ENCODE peak calls at places on chromosomes 2 and 18, in nine cellular contexts. Y is HEK293T; G is small intestine; T is stimulated activated CD4-positive, alpha-beta T cell treated with anti-CD3 and anti-CD28 coated beads, TNF-alpha, amount 100 ng/mL, for 48 hours; I is CD4-positive, alpha-beta T cell; V is cardiac fibroblast; Z is fibroblast of pulmonary artery; C is AG04449; U is CD8-positive, alpha-beta T cell. F is an unnamed sample.
A peak's percentile ranks its signal among the peaks of the same experiment; 100 is the strongest.

GRCh38 chr2:28348149-28348567 is 44.5 kb upstream of the FOSL2 start:
- DNase-seq in Z (no peak), T (no peak), V (no peak), G (no peak), U (peak; percentile 73), Y (no peak), C (no peak), I (peak; percentile 39), F (no peak)

GRCh38 chr2:232489516-232490220 is 2.0 kb upstream of the ECEL1 start:
- DNase-seq in G (no peak), Z (no peak), T (no peak), C (no peak), Y (no peak), V (no peak), I (no peak), U (no peak), F (no peak)

GRCh38 chr18:57210711-57211411 is 64.0 kb downstream of the BOD1L2 start:
- DNase-seq in Z (no peak), C (no peak), T (no peak), I (no peak), U (no peak), G (peak; percentile 95), Y (no peak), V (no peak), F (no peak)

GRCh38 chr2:149648282-149649030 is 60.9 kb upstream of the MMADHC start:
- DNase-seq in U (no peak), V (peak; percentile 98), Z (peak; percentile 99), I (no peak), Y (no peak), T (no peak), G (no peak), C (peak; percentile 94), F (no peak)

GRCh38 chr2:64485961-64486360 is 32.0 kb downstream of the LGALSL start:
- DNase-seq in Y (no peak), U (no peak), Z (peak; percentile 36), C (no peak), V (peak; percentile 35), G (no peak), T (no peak), I (no peak), F (no peak)

GRCh38 chr2:173828189-173829157 is 136.7 kb downstream of the SP3 start:
- DNase-seq in U (no peak), T (no peak), G (no peak), C (no peak), Y (no peak), V (peak; percentile 73), I (no peak), Z (peak; percentile 82), F (no peak)

GRCh38 chr2:14016289-14016955 is 616.1 kb upstream of the LRATD1 start:
- DNase-seq in U (no peak), C (no peak), I (no peak), V (no peak), T (no peak), Z (peak; percentile 2), G (no peak), Y (no peak), F (no peak)

GRCh38 chr2:137945229-137945628 is 19.0 kb upstream of the HNMT start:
- DNase-seq in Y (no peak), U (no peak), I (no peak), G (no peak), T (no peak), Z (no peak), C (no peak), V (no peak), F (no peak)

GRCh38 chr18:75168654-75169053 is 40.3 kb downstream of the PTGR3 start:
- DNase-seq in Z (no peak), Y (no peak), C (no peak), U (no peak), V (no peak), T (no peak), I (no peak), G (no peak), F (no peak)

GRCh38 chr18:60113396-60113795 is 213.6 kb downstream of the PMAIP1 start:
- DNase-seq in Y (no peak), C (no peak), Z (no peak), G (no peak), T (no peak), I (no peak), V (no peak), U (no peak), F (no peak)

GRCh38 chr18:76911440-76911839 is 89.1 kb downstream of the ZNF236 start:
- DNase-seq in C (no peak), T (no peak), V (no peak), Z (no peak), U (no peak), G (no peak), Y (no peak), I (no peak), F (no peak)

GRCh38 chr2:72013726-72014125 is 133.9 kb downstream of the CYP26B1 start:
- DNase-seq in C (no peak), U (peak; percentile 21), G (no peak), I (no peak), T (no peak), Y (no peak), V (no peak), Z (no peak), F (no peak)

GRCh38 chr2:138698428-138698827 is 81.8 kb downstream of the NXPH2 start:
- DNase-seq in C (no peak), Z (no peak), T (no peak), G (no peak), Y (no peak), I (no peak), U (no peak), V (no peak), F (no peak)

GRCh38 chr2:15517793-15518192 is 43.3 kb downstream of the NBAS start:
- DNase-seq in U (no peak), Y (no peak), C (no peak), T (no peak), I (no peak), Z (no peak), V (no peak), G (no peak), F (no peak)

GRCh38 chr2:241635756-241636155 is 1.2 kb downstream of the THAP4 start:
- DNase-seq in G (no peak), T (no peak), C (no peak), I (no peak), U (no peak), Y (no peak), V (peak; percentile 25), Z (peak; percentile 40), F (no peak)

GRCh38 chr2:98568161-98568956 is 40.0 kb downstream of the COA5 start:
- DNase-seq in U (no peak), T (no peak), G (no peak), Y (no peak), V (no peak), I (no peak), Z (no peak), C (peak; percentile 17), F (no peak)

GRCh38 chr2:221573430-221574230 is 1.5 kb upstream of the EPHA4 start:
- DNase-seq in U (peak; percentile 90), G (peak; percentile 70), V (peak; percentile 79), Z (peak; percentile 70), T (peak; percentile 65), Y (peak; percentile 82), I (peak; percentile 74), C (no peak), F (peak; percentile 90)

GRCh38 chr2:147855316-147855715 is 10.5 kb downstream of the ACVR2A start:
- DNase-seq in Z (no peak), U (no peak), Y (no peak), C (no peak), I (no peak), T (no peak), V (no peak), G (no peak), F (no peak)

GRCh38 chr18:62682396-62682795 is 32.9 kb upstream of the PHLPP1 start:
- DNase-seq in C (no peak), I (no peak), T (no peak), G (no peak), V (no peak), Z (no peak), Y (no peak), U (no peak), F (peak; percentile 23)

GRCh38 chr2:127654838-127655175 is 8.9 kb downstream of the GPR17 start:
- DNase-seq in Z (no peak), V (no peak), G (no peak), T (no peak), U (no peak), Y (no peak), I (no peak), C (no peak), F (no peak)

GRCh38 chr2:105919826-105920225 is 175.1 kb downstream of the NCK2 start:
- DNase-seq in C (peak; percentile 21), Y (peak; percentile 23), G (peak; percentile 42), I (peak; percentile 61), V (peak; percentile 70), U (peak; percentile 75), T (peak; percentile 29), Z (peak; percentile 61), F (peak; percentile 72)

GRCh38 chr2:109380502-109381326 is 233.1 kb downstream of the SEPTIN10 start:
- DNase-seq in T (no peak), V (no peak), Z (no peak), G (no peak), Y (no peak), I (no peak), U (peak; percentile 29), C (no peak), F (no peak)

GRCh38 chr2:135662088-135662487 is 79.6 kb upstream of the UBXN4 start:
- DNase-seq in I (no peak), G (no peak), Z (peak; percentile 21), T (no peak), C (no peak), U (no peak), V (peak; percentile 16), Y (no peak), F (no peak)

GRCh38 chr2:18611604-18612003 is 22.2 kb upstream of the NT5C1B start:
- DNase-seq in G (no peak), V (no peak), Y (no peak), U (no peak), C (no peak), T (no peak), Z (no peak), I (no peak), F (no peak)

GRCh38 chr18:24831871-24832665 is 371.6 kb downstream of the HRH4 start:
- DNase-seq in U (no peak), Y (peak; percentile 65), C (no peak), Z (no peak), T (no peak), V (no peak), G (no peak), I (no peak), F (no peak)

GRCh38 chr2:201404699-201405275 is 46.5 kb downstream of the TRAK2 start:
- DNase-seq in G (no peak), Y (no peak), U (no peak), I (no peak), Z (no peak), T (no peak), V (no peak), C (no peak), F (peak; percentile 8)